ENCODE peak calls at places on chromosomes 4 and X, in eight cellular contexts. P is K562, M is A549, T is GM12878, S is heart left ventricle, C is endothelial cell of umbilical vein, K is uterus, U is stomach. A is an unnamed sample.
A peak's percentile ranks its signal among the peaks of the same experiment; 100 is the strongest.

GRCh38 chr4:189376901-189377300 is 563.8 kb upstream of the FRG1 start:
- DNase-seq in S (no peak), U (no peak), P (no peak), C (no peak), M (no peak), K (no peak), T (no peak), A (no peak)

GRCh38 chr4:15031197-15031596 is 28.9 kb downstream of the CPEB2 start:
- DNase-seq in C (peak; percentile 14), U (no peak), P (no peak), K (no peak), S (no peak), T (no peak), M (no peak), A (no peak)

GRCh38 chr4:179666226-179666625 is 2224.0 kb upstream of the AGA start:
- DNase-seq in K (no peak), T (no peak), M (no peak), U (no peak), S (no peak), C (no peak), P (no peak), A (no peak)

GRCh38 chr4:7876096-7876993 is 63.3 kb downstream of the AFAP1 start:
- DNase-seq in M (peak; percentile 85), C (peak; percentile 75), U (no peak), P (no peak), K (peak; percentile 55), S (no peak), T (no peak), A (no peak)

GRCh38 chrX:3526084-3526483 is 179.6 kb upstream of the MXRA5 start:
- DNase-seq in K (no peak), M (no peak), U (no peak), T (no peak), P (no peak), C (no peak), S (no peak), A (no peak)

GRCh38 chr4:107916623-107917022 is 14.7 kb upstream of the CYP2U1 start:
- DNase-seq in C (no peak), P (no peak), T (no peak), K (no peak), M (no peak), U (no peak), S (no peak), A (no peak)

GRCh38 chrX:78979789-78980464 is 34.7 kb downstream of the P2RY10 start:
- DNase-seq in T (peak; percentile 84), C (no peak), K (no peak), M (no peak), P (no peak), U (no peak), S (no peak), A (no peak)

GRCh38 chr4:102094474-102094873 is 250.8 kb downstream of the SLC39A8 start:
- DNase-seq in P (no peak), T (no peak), S (no peak), M (no peak), C (no peak), U (no peak), K (no peak), A (no peak)

GRCh38 chr4:112381996-112382692 is 85.0 kb downstream of the ALPK1 start:
- DNase-seq in T (no peak), U (no peak), P (no peak), C (no peak), K (no peak), S (no peak), M (no peak), A (no peak)

GRCh38 chr4:10179957-10180602 is 63.5 kb upstream of the WDR1 start:
- DNase-seq in S (no peak), P (no peak), U (no peak), M (no peak), K (no peak), C (no peak), T (no peak), A (no peak)

GRCh38 chr4:105036991-105037390 is 109.7 kb upstream of the TET2 start:
- DNase-seq in C (no peak), T (no peak), U (no peak), S (no peak), P (no peak), M (no peak), K (no peak), A (no peak)

GRCh38 chr4:169658970-169659735 is 38.8 kb downstream of the CLCN3 start:
- DNase-seq in P (no peak), M (no peak), C (no peak), T (no peak), U (no peak), S (no peak), K (no peak), A (no peak)

GRCh38 chr4:141853091-141853734 is 216.8 kb downstream of the IL15 start:
- DNase-seq in M (peak; percentile 22), S (no peak), P (no peak), C (no peak), U (no peak), T (no peak), K (no peak), A (no peak)

GRCh38 chr4:185127021-185127925 is 15.8 kb upstream of the SLC25A4 start:
- DNase-seq in P (no peak), U (no peak), M (peak; percentile 28), S (peak; percentile 50), K (no peak), T (no peak), C (peak; percentile 15), A (peak; percentile 47)

GRCh38 chr4:104064650-104065577 is 345.1 kb upstream of the TACR3 start:
- DNase-seq in K (no peak), T (peak; percentile 23), M (peak; percentile 44), P (peak; percentile 10), C (peak; percentile 4), S (peak; percentile 45), U (peak; percentile 29), A (peak; percentile 52)

GRCh38 chrX:114712466-114712865 is 128.6 kb downstream of the HTR2C start:
- DNase-seq in M (no peak), T (no peak), S (no peak), K (no peak), P (no peak), C (no peak), U (no peak), A (no peak)

GRCh38 chrX:84501798-84502628 is at the start of gene HDX:
- DNase-seq in S (peak; percentile 92), K (peak; percentile 89), P (no peak), T (peak; percentile 27), U (peak; percentile 74), C (peak; percentile 87), M (peak; percentile 81), A (peak; percentile 88)

GRCh38 chr4:76449824-76450223 is 14.8 kb downstream of the SHROOM3 start:
- DNase-seq in P (no peak), M (no peak), C (no peak), U (no peak), K (no peak), T (no peak), S (no peak), A (no peak)

GRCh38 chrX:37380920-37381319 is 31.8 kb downstream of the PRRG1 start:
- DNase-seq in S (no peak), C (peak; percentile 91), K (no peak), U (no peak), M (peak; percentile 39), P (no peak), T (no peak), A (no peak)

GRCh38 chr4:41796545-41797210 is 48.2 kb upstream of the PHOX2B start:
- DNase-seq in K (no peak), P (no peak), M (no peak), S (peak; percentile 23), U (no peak), T (no peak), C (no peak), A (no peak)

GRCh38 chr4:171130126-171130801 is 682.9 kb upstream of the GALNTL6 start:
- DNase-seq in U (no peak), T (no peak), P (no peak), C (no peak), M (no peak), K (no peak), S (no peak), A (no peak)

GRCh38 chr4:48033825-48034413 is 17.3 kb downstream of the NIPAL1 start:
- DNase-seq in S (no peak), K (no peak), M (peak; percentile 18), C (peak; percentile 53), P (peak; percentile 39), U (peak; percentile 52), T (no peak), A (no peak)

GRCh38 chr4:27003602-27004238 is 143.1 kb downstream of the STIM2 start:
- DNase-seq in M (no peak), P (no peak), K (no peak), T (no peak), S (no peak), U (no peak), C (no peak), A (no peak)

GRCh38 chrX:121479406-121479805 is 432.0 kb downstream of the GLUD2 start:
- DNase-seq in P (no peak), U (no peak), C (no peak), S (no peak), T (no peak), K (no peak), M (peak; percentile 10), A (no peak)
- TF ChIP-seq CTCF in P (no peak), U (no peak), C (no peak), S (no peak), T (no peak), K (no peak), M (no peak), A (no peak)

GRCh38 chr4:57109847-57110634 is at the start of gene IGFBP7:
- DNase-seq in C (peak; percentile 66), K (peak; percentile 50), T (no peak), U (peak; percentile 58), P (peak; percentile 60), M (no peak), S (peak; percentile 82), A (peak; percentile 59)
- TF ChIP-seq POLR2A in C (peak; percentile 96), K (peak; percentile 87), T (no peak), U (no peak), P (no peak), M (peak; percentile 79), S (peak; percentile 93), A (peak; percentile 63)

DNA sequence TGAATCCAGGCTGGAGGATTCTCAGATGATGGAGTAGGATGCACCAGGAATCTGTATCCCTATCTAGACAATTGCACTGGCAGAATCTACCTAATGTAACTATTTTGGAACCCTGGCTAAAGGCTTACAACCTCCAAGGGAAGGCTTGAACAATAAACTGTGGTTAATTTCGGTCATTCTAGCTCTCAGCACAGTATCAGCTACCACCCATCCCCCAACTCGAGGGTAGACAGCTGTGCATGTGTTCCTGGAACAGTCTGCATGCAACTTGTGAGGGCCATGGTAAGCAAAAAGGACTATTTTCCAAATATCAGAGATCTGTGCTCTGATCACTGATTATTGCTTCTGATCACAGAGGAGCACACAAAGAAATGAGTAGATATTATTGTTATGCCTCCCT is 34.0 kb downstream of the ELF2 start:
- DNase-seq in S (no peak), P (no peak), K (no peak), T (no peak), M (no peak), U (no peak), C (no peak), A (no peak)
- H3K4me1 ChIP-seq in S (peaks cover 35% of the 10 kb centered on the region), P (peaks cover 12% of the 10 kb centered on the region), K (peaks cover 8% of the 10 kb centered on the region), T (no peaks in the 10 kb centered on the region), M (no peaks in the 10 kb centered on the region), U (peaks cover 20% of the 10 kb centered on the region), C (no peaks in the 10 kb centered on the region), A (no peaks in the 10 kb centered on the region)

GRCh38 chr4:20313237-20314030 is 61.7 kb downstream of the SLIT2 start:
- DNase-seq in P (no peak), T (peak; percentile 1), K (peak; percentile 51), U (no peak), C (no peak), S (no peak), M (peak; percentile 29), A (no peak)
- TF ChIP-seq CTCF in P (peak; percentile 56), T (peak; percentile 39), K (peak; percentile 13), U (no peak), C (no peak), S (no peak), M (no peak), A (no peak)

GRCh38 chrX:149937881-149938426 is 337 bp downstream of the EOLA2 start:
- DNase-seq in K (peak; percentile 24), P (no peak), C (no peak), M (peak; percentile 4), T (no peak), S (peak; percentile 44), U (no peak), A (peak; percentile 37)
- TF ChIP-seq POLR2A in K (no peak), P (no peak), C (no peak), M (no peak), T (peak; percentile 88), S (no peak), U (no peak), A (peak; percentile 65)